ENCODE peak calls at places on chromosomes 5 and 9, in five cellular contexts. K, W, Y, N and T are unnamed samples.

GRCh38 chr5:172561151-172561550 is 79.9 kb upstream of the NEURL1B start:
- DNase-seq in K (no peak), W (peak), Y (peak), N (no peak), T (peak)

GRCh38 chr5:181205735-181206401 is 872 bp upstream of the TRIM7 start:
- DNase-seq in K (peak), W (no peak), Y (no peak), N (no peak), T (no peak)

GRCh38 chr9:7894231-7894630 is 94.7 kb upstream of the DMAC1 start:
- DNase-seq in K (no peak), W (no peak), Y (no peak), N (no peak), T (no peak)

GRCh38 chr9:77495834-77496671 is 152.1 kb downstream of the GNA14 start:
- DNase-seq in K (no peak), W (peak), Y (peak), N (peak), T (peak)

GRCh38 chr5:128965011-128965637 is at the start of gene SLC27A6:
- DNase-seq in K (peak), W (peak), Y (peak), N (no peak), T (no peak)

GRCh38 chr9:125979383-125979782 is 232.2 kb downstream of the PBX3 start:
- DNase-seq in K (no peak), W (no peak), Y (no peak), N (no peak), T (no peak)

GRCh38 chr5:136057401-136057951 is 28.7 kb downstream of the TGFBI start:
- DNase-seq in K (no peak), W (peak), Y (no peak), N (no peak), T (peak)

GRCh38 chr9:93033541-93033940 is 25.0 kb upstream of the SUSD3 start:
- DNase-seq in K (no peak), W (no peak), Y (no peak), N (no peak), T (no peak)

GRCh38 chr5:61817472-61818326 is 485.6 kb downstream of the ZSWIM6 start:
- DNase-seq in K (peak), W (peak), Y (peak), N (peak), T (peak)

GRCh38 chr9:79621916-79622575 is 50.3 kb downstream of the TLE4 start:
- DNase-seq in K (no peak), W (no peak), Y (no peak), N (no peak), T (peak)

GRCh38 chr9:108151161-108151586 is 661.6 kb upstream of the KLF4 start:
- DNase-seq in K (peak), W (peak), Y (peak), N (no peak), T (no peak)

GRCh38 chr5:37738057-37738691 is 101.7 kb downstream of the GDNF start:
- DNase-seq in K (no peak), W (peak), Y (peak), N (peak), T (peak)

DNA sequence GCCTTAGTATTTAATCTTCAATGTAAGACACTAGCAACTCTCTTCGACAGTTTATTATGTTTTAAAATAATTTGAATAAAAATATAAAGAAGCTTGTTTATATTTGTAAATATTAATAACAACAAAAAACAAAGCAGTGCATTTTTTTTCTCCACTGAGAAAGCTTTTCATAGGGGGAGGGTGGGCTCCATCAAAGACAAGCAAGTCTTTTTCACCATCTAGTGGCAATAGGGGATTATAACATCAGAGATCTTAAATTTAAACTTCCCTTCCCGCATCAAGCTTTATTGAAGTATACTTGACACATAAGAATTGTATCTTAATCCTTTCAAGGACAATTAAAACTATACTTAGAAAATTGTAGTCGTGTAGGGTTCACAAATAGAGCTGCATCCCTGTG is 9.3 kb upstream of the OR13F1 start:
- DNase-seq in K (no peak), W (peak), Y (no peak), N (no peak), T (peak)
- TF ChIP-seq CTCF in K (no peak), W (peak), Y (no peak), N (no peak), T (peak)

GRCh38 chr9:123105490-123105889 is 72.0 kb downstream of the GPR21 start:
- DNase-seq in K (no peak), W (no peak), Y (no peak), N (no peak), T (no peak)

GRCh38 chr9:123108976-123109375 is 75.5 kb downstream of the GPR21 start:
- DNase-seq in K (no peak), W (no peak), Y (no peak), N (no peak), T (no peak)

GRCh38 chr9:123104807-123105206 is 71.3 kb downstream of the GPR21 start:
- DNase-seq in K (no peak), W (no peak), Y (no peak), N (no peak), T (no peak)

GRCh38 chr9:123109540-123110279 is 76.2 kb downstream of the GPR21 start:
- DNase-seq in K (no peak), W (no peak), Y (no peak), N (peak), T (no peak)

DNA sequence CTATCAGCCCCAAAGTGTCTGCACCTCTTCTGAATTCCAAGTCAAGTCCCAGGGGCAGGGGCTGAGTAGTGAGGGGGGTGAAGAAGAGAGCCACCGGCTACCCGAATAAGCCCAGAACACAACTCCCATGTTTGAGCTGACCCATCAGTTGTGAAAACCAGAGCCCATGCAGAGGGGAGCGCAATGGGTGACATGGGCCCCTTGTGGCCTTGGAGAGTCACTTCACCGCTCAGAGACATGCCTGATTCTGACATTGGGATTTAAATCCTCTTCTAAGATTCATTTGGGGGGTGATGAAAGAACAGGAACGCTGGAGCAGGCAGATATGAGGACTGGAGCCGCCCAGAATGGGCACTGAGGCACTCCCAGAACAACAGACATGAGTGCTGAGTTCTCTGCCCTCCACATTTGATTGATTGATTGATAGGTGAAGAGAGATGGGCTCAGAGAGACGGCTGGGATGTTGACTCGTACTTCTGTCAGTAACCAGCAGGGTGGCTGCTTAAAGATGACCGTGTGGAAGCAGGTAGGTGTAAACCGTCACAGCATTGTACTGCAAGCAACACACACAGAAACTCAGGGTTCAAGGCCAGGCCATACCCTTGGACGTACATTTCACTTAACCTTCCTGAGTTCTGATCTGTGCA is 74.3 kb downstream of the GPR21 start:
- DNase-seq in K (no peak), W (no peak), Y (no peak), N (no peak), T (no peak)
- H3K4me3 ChIP-seq in K (no peak), W (no peak), Y (no peak), N (no peak), T (no peak)

GRCh38 chr9:137278913-137279711 is 1.6 kb downstream of the TOR4A start:
- DNase-seq in K (peak), W (no peak), Y (no peak), N (no peak), T (no peak)
- TF ChIP-seq CTCF in K (no peak), W (no peak), Y (no peak), N (no peak), T (no peak)

DNA sequence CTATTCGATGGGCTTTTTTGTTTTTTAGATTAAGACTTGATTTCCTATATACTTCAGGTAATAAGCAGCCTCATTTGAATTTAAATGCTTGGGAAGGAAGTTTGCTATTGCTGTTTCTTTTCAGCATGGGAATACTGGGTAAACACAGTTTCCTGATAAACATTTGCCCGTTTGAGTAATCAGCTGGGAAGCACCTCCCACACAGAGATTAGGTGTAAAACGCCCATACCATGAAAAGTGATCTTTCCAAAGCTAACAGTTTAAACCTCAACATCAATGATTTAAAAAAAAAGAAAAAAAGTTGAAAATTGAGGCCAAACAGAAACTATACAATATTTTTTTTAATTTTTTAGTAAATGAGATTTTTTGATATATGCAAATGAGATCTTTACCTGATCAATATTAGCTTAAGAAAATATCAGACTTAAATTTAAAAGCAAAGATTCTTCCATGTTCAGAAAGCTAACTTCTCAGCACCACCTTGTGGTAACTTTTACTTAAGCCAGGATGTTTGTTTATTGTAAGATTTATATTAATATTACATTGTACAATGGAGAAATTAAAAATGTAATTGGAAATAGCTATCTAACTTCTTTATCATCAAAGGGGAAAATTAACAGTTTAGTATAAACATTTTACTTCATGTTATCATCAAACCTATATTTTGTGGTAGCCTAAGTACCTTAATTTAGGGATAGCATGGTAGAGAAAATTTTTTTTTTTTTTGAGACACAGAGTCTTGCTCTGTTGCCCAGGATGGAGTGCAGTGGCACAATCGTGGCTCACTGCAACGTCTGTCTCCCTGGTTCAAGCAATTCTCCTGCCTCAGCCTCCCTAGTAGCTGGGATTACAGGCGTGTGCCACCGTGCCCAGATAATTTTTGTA is 39.8 kb downstream of the F2RL2 start:
- DNase-seq in K (no peak), W (peak), Y (peak), N (no peak), T (peak)
- H3K4me3 ChIP-seq in K (no peak), W (no peak), Y (no peak), N (no peak), T (no peak)

GRCh38 chr5:95172659-95173058 is 112.2 kb downstream of the MCTP1 start:
- DNase-seq in K (no peak), W (no peak), Y (no peak), N (no peak), T (no peak)

GRCh38 chr5:95181650-95182049 is 103.2 kb downstream of the MCTP1 start:
- DNase-seq in K (no peak), W (no peak), Y (no peak), N (peak), T (no peak)

DNA sequence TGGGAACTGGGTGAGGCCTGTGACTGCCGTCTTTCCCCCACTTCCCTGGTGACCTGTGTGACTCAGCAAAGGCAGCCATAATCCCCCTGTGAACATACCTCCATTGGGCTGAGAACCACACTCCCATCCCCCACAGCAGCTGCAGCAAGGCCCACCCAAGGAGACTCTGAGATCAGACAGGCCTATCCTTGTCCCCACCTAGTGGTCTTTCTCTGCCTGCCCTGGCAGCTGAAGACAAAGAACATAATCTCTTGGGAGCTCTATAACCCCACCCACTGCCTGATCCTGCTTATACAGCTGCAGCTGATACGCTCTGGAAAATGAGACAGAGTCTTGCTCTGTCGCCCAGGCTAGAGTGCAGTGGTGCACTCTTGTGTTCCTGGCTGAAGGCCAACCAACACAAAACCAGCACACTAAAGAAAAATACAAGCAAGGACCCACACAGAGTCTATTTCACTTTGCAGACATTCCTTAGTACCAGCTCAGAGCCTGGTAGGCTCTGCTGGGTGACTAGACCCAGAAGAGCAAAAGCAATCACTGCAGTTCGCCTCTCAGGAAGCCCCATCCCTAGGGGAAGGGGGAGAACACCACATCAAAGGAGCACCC is 106.7 kb downstream of the MCTP1 start:
- DNase-seq in K (no peak), W (peak), Y (no peak), N (peak), T (peak)
- TF ChIP-seq CTCF in K (no peak), W (no peak), Y (no peak), N (no peak), T (peak)